ENCODE peak calls at places on chromosomes 7 and 10, in four cellular contexts. T, L, W and F are unnamed samples.

GRCh38 chr7:105600720-105601550 is 19.6 kb upstream of the EFCAB10 start:
- DNase-seq in T (peak), L (no peak), W (no peak), F (no peak)

GRCh38 chr10:5835446-5836095 is 22.3 kb upstream of the GDI2 start:
- DNase-seq in T (peak), L (no peak), W (no peak), F (no peak)

GRCh38 chr7:32574626-32575025 is 79.3 kb downstream of the AVL9 start:
- DNase-seq in T (no peak), L (no peak), W (no peak), F (no peak)

GRCh38 chr10:27503498-27504006 is 552 bp upstream of the RAB18 start:
- DNase-seq in T (no peak), L (peak), W (no peak), F (no peak)

GRCh38 chr10:16242859-16243613 is 193.8 kb upstream of the PTER start:
- DNase-seq in T (no peak), L (no peak), W (no peak), F (no peak)

GRCh38 chr7:103412151-103412550 is 33.9 kb downstream of the SLC26A5 start:
- DNase-seq in T (no peak), L (no peak), W (no peak), F (no peak)

GRCh38 chr10:22252286-22252800 is 34.5 kb upstream of the EBLN1 start:
- DNase-seq in T (no peak), L (no peak), W (no peak), F (no peak)

GRCh38 chr10:113045155-113046055 is 95.4 kb downstream of the TCF7L2 start:
- DNase-seq in T (no peak), L (peak), W (no peak), F (peak)

GRCh38 chr10:72688208-72688651 is 3.7 kb upstream of the MCU start:
- DNase-seq in T (peak), L (peak), W (no peak), F (peak)

GRCh38 chr10:80829562-80829961 is 291.9 kb downstream of the SH2D4B start:
- DNase-seq in T (no peak), L (no peak), W (no peak), F (no peak)

GRCh38 chr10:23343591-23344225 is 889 bp downstream of the C10orf67 start:
- DNase-seq in T (peak), L (peak), W (no peak), F (no peak)

GRCh38 chr10:71201921-71202713 is 10.3 kb upstream of the UNC5B start:
- DNase-seq in T (no peak), L (no peak), W (no peak), F (no peak)

GRCh38 chr7:98995523-98996161 is 117.3 kb downstream of the TRRAP start:
- DNase-seq in T (no peak), L (no peak), W (no peak), F (no peak)

GRCh38 chr7:47330026-47330425 is 251.9 kb downstream of the TNS3 start:
- DNase-seq in T (no peak), L (no peak), W (no peak), F (no peak)

GRCh38 chr10:132523561-132524442 is 13.8 kb upstream of the INPP5A start:
- DNase-seq in T (no peak), L (no peak), W (no peak), F (no peak)

GRCh38 chr10:7572435-7572834 is 94.3 kb downstream of the ITIH5 start:
- DNase-seq in T (no peak), L (no peak), W (no peak), F (no peak)

GRCh38 chr10:127148066-127148932 is 48.1 kb downstream of the INSYN2A start:
- DNase-seq in T (no peak), L (peak), W (no peak), F (peak)

GRCh38 chr10:31319602-31320178 is 674 bp downstream of the ZEB1 start:
- DNase-seq in T (no peak), L (no peak), W (no peak), F (no peak)

GRCh38 chr10:70811881-70812280 is 3.9 kb upstream of the SGPL1 start:
- DNase-seq in T (no peak), L (no peak), W (no peak), F (no peak)

GRCh38 chr7:139798221-139798620 is 20.4 kb upstream of the HIPK2 start:
- DNase-seq in T (no peak), L (no peak), W (peak), F (no peak)

GRCh38 chr10:133442191-133442966 is 11.4 kb upstream of the SCART1 start:
- DNase-seq in T (no peak), L (no peak), W (no peak), F (no peak)

GRCh38 chr7:128094111-128094570 is 62.9 kb upstream of the LRRC4 start:
- DNase-seq in T (no peak), L (no peak), W (no peak), F (no peak)
- TF ChIP-seq REST in T (no peak), L (no peak), W (no peak), F (no peak)

DNA sequence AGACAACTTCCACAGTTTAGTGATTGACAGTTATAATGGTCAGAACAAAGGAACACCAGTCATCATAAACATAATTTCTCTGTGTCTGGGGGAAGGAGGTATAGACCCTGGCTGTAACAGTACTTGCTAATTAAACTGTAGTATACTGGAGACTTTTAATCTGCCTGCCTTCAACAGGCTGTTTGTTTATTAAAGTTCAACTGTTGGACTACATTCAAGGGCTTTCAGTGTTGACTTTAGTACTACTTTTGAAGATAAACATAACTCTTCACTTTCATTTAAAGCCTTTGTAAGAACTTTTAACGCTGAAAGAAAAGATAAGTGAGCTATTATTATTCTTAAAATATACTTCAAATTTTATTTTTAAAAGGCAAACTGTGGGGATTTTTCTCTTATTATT is 15.5 kb upstream of the PTTG1IP2 start:
- DNase-seq in T (no peak), L (no peak), W (no peak), F (no peak)
- TF ChIP-seq REST in T (no peak), L (no peak), W (no peak), F (no peak)

DNA sequence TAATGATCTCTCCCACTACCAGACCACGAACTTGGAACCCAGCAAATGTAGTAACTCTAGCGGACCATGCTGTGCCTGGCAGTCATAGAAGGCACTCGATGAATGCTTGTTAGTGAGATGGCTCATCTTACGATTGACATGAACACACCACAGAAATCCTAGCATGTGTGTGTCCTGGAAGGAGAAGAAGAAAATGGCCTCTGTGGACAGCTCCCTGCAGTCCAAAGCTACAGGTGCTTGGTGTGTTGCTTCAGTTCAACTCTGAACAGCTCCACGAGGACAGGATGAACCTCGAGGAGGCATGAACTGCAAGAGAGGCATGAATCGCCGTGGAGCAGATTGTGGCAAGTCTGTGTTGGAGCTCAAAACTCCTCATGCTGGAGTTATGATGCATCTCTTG is 93.5 kb downstream of the KLF6 start:
- DNase-seq in T (no peak), L (no peak), W (no peak), F (no peak)
- TF ChIP-seq REST in T (peak), L (peak), W (no peak), F (no peak)

GRCh38 chr10:3955954-3956617 is 171.1 kb upstream of the KLF6 start:
- DNase-seq in T (no peak), L (no peak), W (no peak), F (no peak)

GRCh38 chr10:3958472-3958996 is 173.5 kb upstream of the KLF6 start:
- DNase-seq in T (no peak), L (no peak), W (no peak), F (no peak)

GRCh38 chr10:3951993-3952392 is 167.0 kb upstream of the KLF6 start:
- DNase-seq in T (no peak), L (no peak), W (no peak), F (no peak)

GRCh38 chr10:3954615-3955014 is 169.6 kb upstream of the KLF6 start:
- DNase-seq in T (no peak), L (no peak), W (no peak), F (no peak)

DNA sequence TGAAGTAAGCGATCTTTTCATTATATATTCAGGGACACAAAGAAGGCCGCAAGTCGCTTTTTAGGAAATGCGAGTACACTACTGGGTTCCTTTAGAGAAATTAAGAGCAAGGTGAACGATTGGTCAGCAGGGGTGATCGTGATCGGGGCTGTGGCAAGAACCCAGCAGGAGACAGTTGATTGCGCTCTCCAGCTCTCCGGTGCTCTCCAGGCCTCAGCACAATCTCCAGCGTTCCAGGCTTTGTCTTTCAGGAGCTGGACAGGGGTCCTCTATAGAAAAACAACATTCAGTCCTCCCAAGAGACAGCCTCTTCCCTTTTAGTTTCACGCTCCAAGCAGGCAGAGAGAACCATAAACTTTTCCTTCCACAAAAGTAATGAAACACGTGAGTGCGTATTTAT is 170.5 kb upstream of the KLF6 start:
- DNase-seq in T (peak), L (no peak), W (no peak), F (no peak)
- TF ChIP-seq REST in T (peak), L (no peak), W (no peak), F (peak)

GRCh38 chr7:24874791-24875190 is 105.2 kb downstream of the OSBPL3 start:
- DNase-seq in T (no peak), L (no peak), W (no peak), F (no peak)
- TF ChIP-seq REST in T (no peak), L (no peak), W (no peak), F (no peak)

DNA sequence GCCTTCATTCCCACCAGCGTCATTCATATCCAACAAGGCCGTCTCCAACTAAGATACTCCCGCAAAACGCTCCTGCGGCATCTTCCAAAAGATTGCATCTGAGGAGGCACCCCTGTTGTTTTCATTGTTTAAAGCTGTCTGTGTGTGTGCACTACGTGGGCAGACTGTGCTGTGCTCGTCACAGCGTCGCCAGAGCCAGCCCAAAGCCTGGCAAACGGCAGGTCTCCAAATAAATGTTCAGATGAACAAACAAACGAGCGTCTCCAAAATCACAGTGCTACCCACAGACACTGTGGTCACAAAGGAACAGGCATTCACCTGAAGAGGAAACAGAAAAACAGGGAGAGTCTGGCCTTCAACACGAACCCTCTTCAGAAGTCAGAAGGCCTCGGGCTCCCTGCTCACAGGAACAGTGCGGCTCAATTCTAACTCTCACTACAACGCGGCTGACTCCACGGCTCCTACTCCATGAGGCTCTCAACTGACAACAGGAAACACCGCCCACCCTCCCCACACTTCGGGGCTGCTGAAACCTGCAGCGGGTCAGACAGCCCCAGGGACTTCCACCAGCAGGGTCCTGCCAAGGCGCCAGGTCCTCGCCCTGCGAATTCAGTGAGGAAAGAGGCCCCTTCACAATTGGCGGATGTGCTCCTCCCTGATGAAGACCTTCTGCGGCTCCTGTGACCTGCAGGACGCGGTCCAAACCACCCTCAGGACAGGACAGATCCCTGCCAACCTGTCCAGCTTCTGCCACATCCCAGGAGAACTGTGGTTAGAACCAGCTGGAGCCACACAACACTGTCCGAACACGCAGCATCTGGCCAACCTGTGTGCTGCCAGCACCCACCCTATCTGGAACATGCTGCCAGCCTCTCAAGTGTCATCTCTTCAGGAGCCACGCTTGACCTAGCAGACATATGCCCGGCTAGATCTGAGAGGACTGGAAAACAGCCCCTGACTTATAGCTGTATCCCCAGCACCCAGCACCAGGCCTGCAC is 36.1 kb downstream of the MAD1L1 start:
- DNase-seq in T (no peak), L (no peak), W (no peak), F (no peak)
- TF ChIP-seq REST in T (no peak), L (no peak), W (no peak), F (no peak)

DNA sequence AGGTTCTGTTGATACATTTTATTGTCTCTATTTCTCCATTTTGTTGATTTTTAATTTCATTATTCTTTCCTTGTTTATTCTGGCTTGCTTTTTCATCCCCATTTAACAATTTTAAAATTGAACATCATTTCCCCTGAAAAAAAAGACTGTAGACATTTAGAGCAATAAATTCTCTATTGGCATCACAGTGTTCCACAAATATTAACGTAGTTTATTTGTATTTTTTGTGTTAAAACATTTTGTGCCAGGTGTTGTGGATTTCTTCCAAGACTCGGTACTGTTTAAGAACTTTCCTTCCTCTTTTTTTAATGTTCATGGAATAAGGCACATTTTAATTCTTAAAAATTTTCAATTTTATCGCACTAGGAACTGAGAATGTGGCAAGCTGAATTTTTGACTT is 156.1 kb upstream of the NPY start:
- DNase-seq in T (no peak), L (no peak), W (no peak), F (no peak)
- TF ChIP-seq REST in T (no peak), L (no peak), W (no peak), F (no peak)

DNA sequence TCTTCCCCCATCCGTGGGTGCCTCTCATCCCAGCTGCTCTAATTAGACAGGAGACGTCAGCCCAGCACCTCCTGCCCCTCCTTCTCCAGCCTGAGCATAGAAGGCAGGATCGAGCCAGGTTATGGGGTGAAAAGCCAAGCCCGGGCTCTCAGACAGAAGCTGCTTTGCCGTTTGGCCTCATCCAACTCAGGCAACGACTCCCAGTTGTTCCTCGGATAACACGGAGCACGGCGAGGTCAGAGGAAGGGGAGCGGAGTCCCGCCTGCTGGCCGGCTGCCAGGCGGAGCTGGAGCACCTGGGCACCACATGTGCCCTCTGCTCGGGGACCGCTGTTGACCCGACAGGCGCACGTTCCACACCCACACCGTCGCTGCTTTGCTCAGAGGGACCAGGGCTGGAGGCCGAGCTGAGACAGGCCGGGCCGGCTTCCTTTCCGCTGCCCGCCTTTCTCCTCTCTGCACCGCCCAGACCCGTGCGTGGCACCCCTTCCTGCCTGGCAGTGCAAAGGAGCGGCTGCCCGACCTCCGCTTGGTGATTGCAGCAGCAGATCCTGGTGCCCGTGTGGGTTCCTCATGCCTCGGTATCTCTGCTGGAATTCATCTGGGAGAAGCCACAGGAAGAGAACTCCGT is 21.6 kb upstream of the UNCX start:
- DNase-seq in T (no peak), L (no peak), W (no peak), F (no peak)
- TF ChIP-seq REST in T (no peak), L (no peak), W (no peak), F (no peak)

GRCh38 chr7:18430810-18431209 is 64.7 kb upstream of the HDAC9 start:
- DNase-seq in T (no peak), L (no peak), W (no peak), F (no peak)
- TF ChIP-seq REST in T (no peak), L (no peak), W (no peak), F (no peak)